ENCODE peak calls at places on chromosomes 4 and X, in seven cellular contexts. Y is HCT116, F is A549, H is WTC11, X is HepG2, E is NB4, O is K562. A is an unnamed sample.

GRCh38 chr4:2049381-2049780 is 9.7 kb upstream of the NAT8L start:
- DNase-seq in Y (no peak), F (no peak), H (no peak), X (no peak), E (peak; percentile 1), O (no peak), A (no peak)

GRCh38 chr4:77443941-77444340 is 161.7 kb upstream of the CXCL13 start:
- DNase-seq in Y (no peak), F (no peak), H (no peak), X (no peak), E (no peak), O (no peak), A (no peak)

GRCh38 chrX:19479458-19479857 is 35.9 kb downstream of the MAP3K15 start:
- DNase-seq in Y (no peak), F (no peak), H (no peak), X (peak; percentile 3), E (no peak), O (no peak), A (no peak)

GRCh38 chrX:14902536-14902935 is 29.3 kb downstream of the MOSPD2 start:
- DNase-seq in Y (no peak), F (no peak), H (no peak), X (no peak), E (no peak), O (no peak), A (no peak)

GRCh38 chr4:54659213-54660144 is 1.7 kb downstream of the KIT start:
- DNase-seq in Y (no peak), F (no peak), H (no peak), X (no peak), E (peak; percentile 41), O (peak; percentile 16), A (peak; percentile 36)

GRCh38 chrX:126658447-126658846 is 105.8 kb upstream of the DCAF12L1 start:
- DNase-seq in Y (no peak), F (no peak), H (no peak), X (no peak), E (no peak), O (no peak), A (no peak)

GRCh38 chrX:2894885-2895292 is 34.2 kb downstream of the ARSD start:
- DNase-seq in Y (no peak), F (no peak), H (no peak), X (peak; percentile 37), E (peak; percentile 88), O (no peak), A (no peak)

GRCh38 chr4:169573889-169574288 is 38.5 kb downstream of the NEK1 start:
- DNase-seq in Y (no peak), F (no peak), H (no peak), X (no peak), E (no peak), O (no peak), A (no peak)

GRCh38 chr4:147360301-147360700 is 120.6 kb upstream of the EDNRA start:
- DNase-seq in Y (no peak), F (no peak), H (no peak), X (no peak), E (no peak), O (no peak), A (no peak)

GRCh38 chr4:3461515-3462291 is 1.4 kb upstream of the DOK7 start:
- DNase-seq in Y (no peak), F (no peak), H (no peak), X (no peak), E (peak; percentile 87), O (no peak), A (peak; percentile 12)

GRCh38 chrX:136268051-136269048 is 17.1 kb upstream of the MAP7D3 start:
- DNase-seq in Y (peak; percentile 7), F (peak; percentile 15), H (peak; percentile 18), X (peak; percentile 4), E (peak; percentile 60), O (peak; percentile 27), A (peak; percentile 52)

GRCh38 chr4:856468-856901 is 30.6 kb upstream of the CPLX1 start:
- DNase-seq in Y (no peak), F (no peak), H (no peak), X (no peak), E (peak; percentile 31), O (no peak), A (no peak)

DNA sequence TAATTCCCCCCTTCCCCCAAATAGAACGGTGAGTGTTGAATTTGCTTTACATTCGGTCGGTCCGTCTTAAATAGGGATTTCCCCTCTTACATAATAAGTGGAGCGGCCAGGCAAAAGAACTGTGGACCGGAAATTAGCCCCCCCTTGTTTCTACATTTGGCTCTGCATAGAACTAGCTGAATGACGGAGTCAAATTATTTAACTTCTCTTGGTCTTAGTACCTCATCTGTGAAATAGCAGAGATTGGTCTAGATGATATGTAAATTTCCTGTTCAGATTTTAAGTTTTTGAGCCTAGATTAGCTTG is 1.3 kb downstream of the SPATA18 start:
- DNase-seq in Y (no peak), F (no peak), H (no peak), X (peak; percentile 54), E (peak; percentile 9), O (no peak), A (peak; percentile 21)
- TF ChIP-seq MAX in Y (no peak), F (no peak), H (no peak), X (no peak), E (no peak), O (no peak), A (no peak)

GRCh38 chr4:141195095-141195707 is 25.5 kb upstream of the ZNF330 start:
- DNase-seq in Y (no peak), F (no peak), H (no peak), X (no peak), E (no peak), O (no peak), A (no peak)
- TF ChIP-seq MAX in Y (no peak), F (no peak), H (no peak), X (no peak), E (no peak), O (no peak), A (no peak)

DNA sequence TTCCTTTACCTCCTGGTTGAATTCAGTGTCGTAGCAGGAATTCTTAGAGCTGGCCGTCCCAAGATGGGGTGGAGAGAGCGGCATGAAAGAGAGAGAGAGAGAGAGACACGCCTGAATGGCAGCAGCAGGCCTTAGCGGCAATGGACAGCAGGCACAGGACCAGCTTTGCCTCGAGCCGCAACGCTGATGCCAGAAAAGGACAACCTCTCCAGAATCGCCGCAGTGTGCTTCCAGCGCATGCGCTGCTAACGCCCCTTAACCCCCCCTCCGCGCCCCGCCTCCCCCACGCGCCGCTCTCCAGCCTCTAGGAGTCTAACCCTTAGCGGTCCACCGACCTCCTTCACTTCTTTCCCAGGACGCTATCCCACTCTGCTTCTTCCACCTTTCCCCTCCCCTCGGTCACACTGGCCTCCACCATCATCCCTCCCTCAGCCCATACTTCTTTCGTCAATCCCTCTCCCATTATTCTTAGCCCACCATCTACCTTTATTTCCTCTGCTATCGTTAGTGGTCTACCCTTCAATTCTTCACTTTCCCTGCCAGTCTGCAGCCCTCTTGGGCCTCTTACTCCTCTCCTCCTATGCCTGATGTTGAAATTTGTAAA is 10.5 kb upstream of the ZCCHC13 start:
- DNase-seq in Y (peak; percentile 57), F (peak; percentile 76), H (peak; percentile 47), X (peak; percentile 52), E (peak; percentile 79), O (peak; percentile 82), A (peak; percentile 74)
- TF ChIP-seq MAX in Y (no peak), F (no peak), H (no peak), X (peak; percentile 25), E (no peak), O (no peak), A (no peak)

DNA sequence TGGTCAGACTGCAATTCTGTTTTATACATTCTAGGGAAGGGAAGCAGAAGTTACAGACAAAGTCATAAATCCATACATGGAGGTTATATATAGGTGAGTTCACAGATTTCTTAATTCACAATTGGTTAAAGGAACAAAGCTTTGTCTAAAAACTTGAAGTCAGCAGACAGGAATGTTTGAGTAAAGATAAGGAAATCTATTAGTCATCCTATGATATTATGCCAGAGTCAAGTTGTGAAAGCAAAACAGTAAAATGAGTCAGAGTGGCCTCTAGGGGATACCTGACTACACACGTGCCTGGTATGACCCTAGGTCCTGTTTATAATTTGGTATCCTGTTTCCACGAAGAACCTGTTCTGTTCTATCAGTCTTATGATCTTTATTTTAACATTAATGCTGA is 31.5 kb downstream of the ACTRT1 start:
- DNase-seq in Y (no peak), F (peak; percentile 5), H (no peak), X (peak; percentile 2), E (peak; percentile 2), O (no peak), A (peak; percentile 92)
- TF ChIP-seq MAX in Y (no peak), F (peak; percentile 32), H (no peak), X (no peak), E (no peak), O (no peak), A (no peak)

DNA sequence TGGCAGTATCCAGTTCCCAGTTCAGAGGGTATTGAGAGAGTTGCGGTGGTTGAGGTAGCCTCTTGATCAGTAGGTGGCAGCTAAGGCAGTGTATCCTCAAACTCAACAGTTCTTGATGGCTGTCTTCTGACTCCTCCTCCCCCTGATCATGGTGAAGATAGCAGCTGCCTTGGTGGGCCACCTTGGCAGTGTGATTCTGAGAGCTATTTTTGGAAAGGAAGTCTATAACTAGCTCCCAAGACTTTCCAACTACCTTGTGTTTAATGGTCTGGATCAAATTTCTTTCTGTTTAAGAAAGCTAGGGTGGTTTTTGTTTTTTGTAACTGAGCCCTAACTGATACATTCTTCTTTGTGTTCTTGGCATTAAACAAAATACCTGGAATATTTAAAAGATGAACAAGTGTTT is 10.5 kb upstream of the TBC1D19 start:
- DNase-seq in Y (no peak), F (no peak), H (no peak), X (no peak), E (peak; percentile 12), O (no peak), A (no peak)
- TF ChIP-seq MAX in Y (no peak), F (no peak), H (no peak), X (no peak), E (no peak), O (no peak), A (no peak)

GRCh38 chrX:110992611-110993010 is 103.4 kb upstream of the PAK3 start:
- DNase-seq in Y (no peak), F (peak; percentile 10), H (peak; percentile 28), X (peak; percentile 5), E (peak; percentile 30), O (peak; percentile 29), A (no peak)
- TF ChIP-seq MAX in Y (no peak), F (no peak), H (no peak), X (no peak), E (no peak), O (no peak), A (no peak)

GRCh38 chr4:177356921-177357320 is 47.2 kb downstream of the NEIL3 start:
- DNase-seq in Y (no peak), F (no peak), H (no peak), X (no peak), E (no peak), O (no peak), A (no peak)
- TF ChIP-seq MAX in Y (no peak), F (no peak), H (no peak), X (no peak), E (no peak), O (no peak), A (no peak)

GRCh38 chr4:38759077-38759789 is 23.6 kb downstream of the TLR10 start:
- DNase-seq in Y (no peak), F (peak; percentile 15), H (peak; percentile 67), X (peak; percentile 39), E (peak; percentile 84), O (peak; percentile 48), A (peak; percentile 64)
- TF ChIP-seq MAX in Y (no peak), F (no peak), H (no peak), X (no peak), E (no peak), O (no peak), A (no peak)

GRCh38 chrX:71140440-71140839 is 4.2 kb upstream of the NLGN3 start:
- DNase-seq in Y (no peak), F (no peak), H (no peak), X (no peak), E (no peak), O (no peak), A (no peak)
- TF ChIP-seq MAX in Y (no peak), F (no peak), H (no peak), X (no peak), E (no peak), O (no peak), A (no peak)

A was measured in endothelial cell of umbilical vein.